ENCODE peak calls at places on chromosomes 5 and 9, in ten cellular contexts. Y is HCT116; F is AG09309; U is sigmoid colon; N is cardiac muscle cell; D is adrenal gland; I is coronary artery; G is CD8-positive, alpha-beta T cell; C is testis; J is osteoblast. S is an unnamed sample.

GRCh38 chr5:112316731-112317130 is 102.3 kb downstream of the EPB41L4A start:
- DNase-seq in F (no peak), D (peak), I (no peak), N (no peak), G (no peak), C (no peak), U (no peak), Y (no peak), J (no peak), S (no peak)

GRCh38 chr5:151448038-151448985 is 909 bp downstream of the SLC36A1 start:
- DNase-seq in I (no peak), U (peak), N (peak), G (no peak), J (no peak), D (peak), Y (no peak), F (no peak), C (peak), S (no peak)

GRCh38 chr9:126367646-126368419 is 41.2 kb downstream of the MVB12B start:
- DNase-seq in I (no peak), Y (no peak), J (no peak), U (no peak), N (no peak), C (no peak), F (no peak), G (no peak), D (no peak), S (no peak)

GRCh38 chr9:72185561-72185960 is 36.3 kb downstream of the GDA start:
- DNase-seq in F (peak), N (no peak), I (no peak), G (no peak), D (no peak), Y (no peak), U (no peak), C (no peak), J (no peak), S (peak)

GRCh38 chr5:167592114-167592513 is 699.3 kb upstream of the WWC1 start:
- DNase-seq in Y (no peak), U (no peak), G (no peak), I (no peak), C (no peak), F (no peak), D (no peak), N (no peak), J (peak), S (no peak)

GRCh38 chr5:1975898-1976765 is 93.4 kb upstream of the IRX4 start:
- DNase-seq in N (no peak), G (no peak), C (no peak), U (no peak), I (no peak), J (no peak), D (no peak), Y (peak), F (no peak), S (no peak)

GRCh38 chr5:111353035-111353434 is 128.9 kb downstream of the CAMK4 start:
- DNase-seq in D (no peak), N (no peak), G (no peak), F (no peak), J (no peak), C (no peak), I (no peak), U (no peak), Y (no peak), S (no peak)

GRCh38 chr5:9894571-9895304 is 264.6 kb upstream of the TAS2R1 start:
- DNase-seq in J (no peak), N (no peak), D (no peak), F (no peak), G (no peak), U (no peak), I (no peak), Y (no peak), C (no peak), S (no peak)

GRCh38 chr9:7011395-7012067 is 253.8 kb downstream of the KDM4C start:
- DNase-seq in C (no peak), J (peak), D (no peak), N (no peak), G (no peak), Y (no peak), F (no peak), U (no peak), I (no peak), S (no peak)

DNA sequence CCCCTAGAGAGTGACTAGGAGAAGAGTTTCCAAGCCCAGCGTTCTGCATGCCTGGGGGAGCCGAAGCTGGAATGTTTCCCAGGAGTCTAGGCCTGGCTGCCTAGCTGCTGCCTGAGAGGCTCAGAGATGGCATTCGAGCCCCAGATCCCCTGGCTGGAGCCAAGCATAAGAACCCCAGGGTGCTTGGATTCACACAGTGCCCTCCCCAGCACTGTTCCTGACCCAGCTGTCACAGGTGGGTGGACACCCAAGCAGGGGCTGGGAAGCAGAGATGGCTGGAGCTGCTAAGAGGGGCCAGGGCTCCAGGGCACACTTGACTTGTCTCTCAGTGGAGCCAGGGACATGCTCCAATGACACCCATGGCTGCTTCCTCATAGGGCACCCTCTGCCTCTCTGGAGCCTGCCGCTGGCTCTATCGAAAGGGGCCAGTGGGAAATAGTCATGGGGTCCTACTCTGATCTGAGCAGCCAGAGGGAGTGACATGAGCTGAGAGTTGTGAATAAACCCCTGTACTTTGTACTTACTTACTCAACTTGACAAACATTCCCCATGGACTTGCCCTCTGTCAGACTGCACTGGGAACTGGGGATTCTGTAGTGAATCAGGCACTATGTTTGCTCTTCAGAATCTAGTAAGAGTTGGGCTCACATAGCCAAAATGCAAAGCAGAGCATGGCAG is 62.6 kb upstream of the XPA start:
- DNase-seq in I (no peak), Y (no peak), N (no peak), U (no peak), F (no peak), G (no peak), J (no peak), C (no peak), D (no peak), S (no peak)
- TF ChIP-seq CTCF in I (no peak), Y (no peak), N (no peak), U (no peak), F (no peak), G (no peak), J (no peak), C (no peak), D (no peak), S (no peak)

DNA sequence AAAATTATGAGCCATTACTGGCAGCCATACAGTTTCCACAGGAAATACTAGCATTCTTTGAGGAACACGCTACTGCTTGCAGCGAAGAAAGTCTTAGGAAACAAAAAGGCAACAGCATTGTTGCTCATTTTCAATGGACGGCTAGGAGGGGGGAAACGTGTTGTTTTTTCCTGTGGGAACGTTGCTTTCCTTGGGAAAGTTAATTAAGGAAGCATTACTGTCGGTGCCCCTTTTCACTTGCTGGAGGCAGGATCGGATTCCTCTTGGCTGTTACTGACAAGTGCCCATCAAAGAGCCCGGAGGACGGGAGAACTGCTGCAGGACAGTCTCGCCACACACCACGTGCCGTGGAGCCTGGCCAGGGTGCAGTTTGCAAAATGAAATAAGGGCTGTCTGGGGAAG is 965 bp downstream of the SNCAIP start:
- DNase-seq in F (no peak), C (no peak), N (peak), G (no peak), D (no peak), J (peak), I (no peak), Y (no peak), U (no peak), S (no peak)
- H3K4me3 ChIP-seq in F (peak), C (peak), N (peak), G (no peak), D (peak), J (peak), I (peak), Y (peak), U (peak), S (peak)

GRCh38 chr5:173699959-173700358 is 83.5 kb upstream of the BOD1 start:
- DNase-seq in J (no peak), F (no peak), C (no peak), I (no peak), Y (no peak), U (no peak), G (no peak), N (no peak), D (no peak), S (no peak)
- TF ChIP-seq CTCF in J (no peak), F (no peak), C (no peak), I (no peak), Y (no peak), U (no peak), G (no peak), N (no peak), D (no peak), S (no peak)

DNA sequence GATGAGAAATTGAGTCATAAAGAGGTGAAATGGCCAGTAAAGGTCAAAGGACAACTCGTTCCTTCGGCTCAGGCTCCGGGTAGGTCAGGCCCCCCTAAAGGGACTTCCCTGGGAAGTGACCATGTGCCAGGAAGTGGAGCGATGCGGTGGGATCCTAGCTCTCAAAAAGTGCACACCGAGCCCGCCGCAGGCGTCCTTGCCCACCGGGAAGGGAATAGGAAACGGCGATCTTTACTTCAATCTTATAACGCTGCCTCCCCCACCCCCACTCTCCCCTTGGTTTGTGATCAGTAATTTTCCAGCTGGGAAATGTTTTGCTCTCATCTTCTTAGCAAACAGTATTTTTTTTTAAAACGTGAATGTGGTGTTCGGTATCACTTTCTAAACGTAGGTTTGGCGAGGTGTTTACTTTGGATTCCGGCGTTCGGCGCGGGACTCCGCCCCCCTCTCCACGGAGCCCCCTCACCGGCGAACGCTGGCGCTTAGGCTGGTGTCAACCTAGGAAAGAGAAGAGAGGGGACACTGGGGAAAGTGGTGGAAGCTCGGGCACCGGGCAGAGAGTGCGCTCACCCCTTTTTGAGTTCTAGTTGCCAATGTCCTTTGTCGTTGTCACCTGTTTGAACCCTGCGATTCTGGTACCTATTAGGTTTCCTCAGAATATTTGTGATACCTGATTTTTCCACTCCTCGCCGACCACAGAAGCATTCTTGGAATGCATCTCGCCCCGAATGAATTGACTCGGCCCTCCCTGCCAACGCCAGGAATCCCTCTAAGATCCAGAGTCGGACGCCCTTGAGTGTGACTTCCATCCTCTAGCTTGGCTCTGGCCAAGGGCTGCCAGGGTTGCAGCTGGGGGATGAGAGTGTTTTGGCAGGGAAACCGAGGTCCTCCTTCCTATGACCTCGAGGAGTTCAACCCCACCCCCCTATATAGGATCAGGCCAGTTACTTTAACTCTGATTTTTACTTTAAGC is 1.8 kb upstream of the KLF4 start:
- DNase-seq in Y (no peak), J (no peak), G (no peak), C (peak), N (peak), D (peak), I (peak), U (peak), F (no peak), S (no peak)
- H3K4me3 ChIP-seq in Y (no peak), J (peak), G (no peak), C (peak), N (peak), D (peak), I (peak), U (peak), F (no peak), S (no peak)

GRCh38 chr9:98117984-98118639 is 910 bp downstream of the TRIM14 start:
- DNase-seq in Y (peak), G (no peak), C (peak), U (no peak), F (no peak), D (no peak), N (peak), I (no peak), J (peak), S (no peak)
- TF ChIP-seq CTCF in Y (peak), G (peak), C (peak), U (no peak), F (peak), D (no peak), N (no peak), I (no peak), J (no peak), S (peak)

GRCh38 chr5:154386952-154387629 is 58.7 kb upstream of the SAP30L start:
- DNase-seq in N (no peak), I (no peak), J (no peak), Y (no peak), U (no peak), F (no peak), G (no peak), D (no peak), C (no peak), S (no peak)

GRCh38 chr5:154380263-154380662 is 65.5 kb upstream of the SAP30L start:
- DNase-seq in D (no peak), U (no peak), G (no peak), Y (no peak), J (no peak), I (no peak), F (no peak), C (no peak), N (no peak), S (no peak)

GRCh38 chr5:154385236-154385512 is 60.6 kb upstream of the SAP30L start:
- DNase-seq in J (no peak), I (no peak), G (no peak), N (peak), F (no peak), D (peak), C (peak), U (no peak), Y (no peak), S (no peak)

GRCh38 chr5:154388842-154389241 is 57.0 kb upstream of the SAP30L start:
- DNase-seq in U (no peak), C (no peak), I (no peak), G (no peak), N (no peak), D (no peak), F (no peak), J (no peak), Y (no peak), S (no peak)

DNA sequence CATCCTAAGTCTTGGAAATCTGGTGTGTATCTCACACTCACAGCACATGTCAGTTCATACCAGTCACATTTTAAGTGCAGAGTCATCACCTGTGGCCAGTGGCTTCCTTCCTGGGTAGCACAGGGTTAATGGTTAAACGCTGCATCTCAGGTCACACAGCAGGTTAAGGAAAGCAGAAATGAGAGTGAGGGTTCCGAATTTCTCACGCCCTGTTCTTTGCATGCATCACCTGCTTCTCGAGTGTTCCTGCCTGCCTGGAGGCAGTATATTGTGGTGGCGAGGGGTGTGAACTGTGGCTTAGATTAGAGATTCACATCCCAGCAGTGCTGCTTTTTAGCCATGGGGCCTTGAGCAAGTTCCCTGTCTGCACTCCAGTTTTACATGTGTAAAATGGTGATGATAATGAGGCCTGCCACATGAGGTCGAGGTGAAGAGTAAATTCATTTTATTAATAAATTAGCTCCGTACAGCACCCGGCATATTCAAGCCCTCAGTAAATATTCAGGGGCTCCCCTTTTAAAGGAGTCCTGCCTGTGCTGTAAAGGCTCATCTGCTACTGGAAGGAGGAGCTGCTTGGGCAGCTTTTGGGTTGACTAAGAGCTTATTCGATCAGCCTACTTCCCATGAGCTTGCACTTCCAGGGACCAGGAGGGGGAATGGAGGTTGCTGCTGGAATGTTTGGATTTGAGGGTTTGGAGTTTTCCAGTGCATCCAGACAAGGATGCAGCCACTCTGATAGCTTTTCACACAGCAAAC is 61.1 kb upstream of the SAP30L start:
- DNase-seq in F (no peak), U (no peak), C (no peak), I (no peak), D (no peak), N (no peak), G (no peak), J (no peak), Y (no peak), S (no peak)
- H3K4me3 ChIP-seq in F (no peak), U (no peak), C (no peak), I (no peak), D (no peak), N (no peak), G (no peak), J (no peak), Y (no peak), S (no peak)

DNA sequence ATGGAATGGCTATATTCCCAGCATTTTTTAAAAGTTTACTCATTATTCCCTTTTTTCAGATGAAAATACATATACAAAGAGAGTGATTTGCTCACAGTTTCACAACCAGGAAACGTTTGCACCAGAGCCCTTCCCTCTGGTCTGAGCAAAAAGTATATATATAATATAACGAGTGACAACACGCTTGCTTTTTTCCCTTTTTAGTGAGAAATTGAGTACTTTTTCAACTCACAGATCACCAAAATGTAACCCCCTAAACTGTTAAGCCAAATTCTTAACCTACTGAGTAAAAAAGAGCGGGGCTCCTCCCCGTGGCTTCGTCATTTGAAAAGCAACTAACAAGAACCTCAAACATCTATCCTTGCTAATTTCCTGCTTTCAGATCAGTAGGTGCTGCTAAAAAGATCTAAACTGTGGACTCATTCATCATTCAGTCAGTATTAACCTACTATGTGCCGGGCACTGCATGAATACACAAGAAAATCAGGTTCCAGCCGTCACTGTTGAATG is 955 bp upstream of the PTBP3 start:
- DNase-seq in G (peak), U (no peak), Y (no peak), D (peak), C (peak), J (peak), N (no peak), I (no peak), F (no peak), S (no peak)
- TF ChIP-seq CTCF in G (no peak), U (no peak), Y (peak), D (no peak), C (no peak), J (no peak), N (no peak), I (no peak), F (no peak), S (no peak)

GRCh38 chr5:109611061-109611460 is 78.7 kb upstream of the MAN2A1 start:
- DNase-seq in Y (no peak), G (no peak), D (no peak), I (no peak), F (no peak), J (no peak), C (no peak), U (no peak), N (no peak), S (no peak)

GRCh38 chr5:109612278-109612905 is 77.3 kb upstream of the MAN2A1 start:
- DNase-seq in G (no peak), U (no peak), F (no peak), J (no peak), Y (no peak), D (no peak), N (no peak), C (no peak), I (no peak), S (no peak)

GRCh38 chr5:109614316-109614715 is 75.4 kb upstream of the MAN2A1 start:
- DNase-seq in N (no peak), I (no peak), Y (no peak), D (no peak), G (no peak), U (no peak), C (no peak), J (no peak), F (no peak), S (no peak)

GRCh38 chr5:109610581-109610980 is 79.1 kb upstream of the MAN2A1 start:
- DNase-seq in J (no peak), Y (no peak), U (no peak), I (no peak), F (no peak), C (no peak), D (no peak), G (no peak), N (no peak), S (no peak)

DNA sequence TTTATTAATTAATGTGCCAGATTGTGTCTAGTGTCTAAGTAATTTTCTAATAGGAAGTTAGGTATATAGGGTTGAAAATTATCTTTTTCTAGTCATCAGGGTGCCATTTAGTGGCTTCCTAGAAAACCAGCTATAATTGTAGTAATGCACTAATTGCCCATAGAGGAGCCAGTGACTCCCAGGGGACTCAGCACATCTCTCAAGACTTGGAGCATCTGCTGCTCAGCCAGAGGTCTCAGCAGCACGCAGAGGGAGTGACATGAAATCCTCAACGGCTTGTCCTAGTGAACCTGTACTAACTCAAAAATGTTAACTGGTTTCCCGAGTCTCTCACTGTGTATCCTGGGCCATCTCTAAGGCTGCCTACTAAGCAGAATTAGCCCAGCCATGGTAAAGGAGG is 78.2 kb upstream of the MAN2A1 start:
- DNase-seq in C (no peak), F (no peak), I (no peak), D (no peak), N (no peak), Y (no peak), J (no peak), U (no peak), G (no peak), S (no peak)
- H3K4me3 ChIP-seq in C (no peak), F (no peak), I (no peak), D (no peak), N (no peak), Y (no peak), J (no peak), U (no peak), G (no peak), S (no peak)

S was measured in BJ.